ENCODE peak calls at places on chromosomes 12 and 14, in four cellular contexts. One of them, this sample, is unnamed. For H4K20me1, the result is how much of the 10 kb centered on the place peaks cover.

GRCh38 chr14:31927348-31927826 is 149.7 kb upstream of the ARHGAP5 start:
- DNase-seq in astrocyte: peak
- DNase-seq in OCI-LY7: no peak
- DNase-seq in endothelial cell of umbilical vein: peak
- DNase-seq in this sample: peak

GRCh38 chr12:81759215-81759991 is at the start of gene PPFIA2:
- DNase-seq in astrocyte: peak
- DNase-seq in OCI-LY7: no peak
- DNase-seq in endothelial cell of umbilical vein: no peak
- DNase-seq in this sample: no peak

GRCh38 chr14:104734991-104735779 is 11.2 kb downstream of the ADSS1 start:
- DNase-seq in astrocyte: no peak
- DNase-seq in OCI-LY7: no peak
- DNase-seq in endothelial cell of umbilical vein: no peak
- DNase-seq in this sample: no peak

GRCh38 chr14:60163741-60164140 is 1.5 kb downstream of the DHRS7 start:
- DNase-seq in astrocyte: no peak
- DNase-seq in OCI-LY7: no peak
- DNase-seq in endothelial cell of umbilical vein: no peak
- DNase-seq in this sample: no peak

GRCh38 chr12:18158774-18159557 is 69.0 kb upstream of the RERGL start:
- DNase-seq in astrocyte: no peak
- DNase-seq in OCI-LY7: peak
- DNase-seq in endothelial cell of umbilical vein: peak
- DNase-seq in this sample: peak

GRCh38 chr12:118645219-118645618 is 268.9 kb downstream of the SUDS3 start:
- DNase-seq in astrocyte: no peak
- DNase-seq in OCI-LY7: peak
- DNase-seq in endothelial cell of umbilical vein: no peak
- DNase-seq in this sample: peak

GRCh38 chr14:42095155-42095554 is 488.5 kb downstream of the LRFN5 start:
- DNase-seq in astrocyte: no peak
- DNase-seq in OCI-LY7: no peak
- DNase-seq in endothelial cell of umbilical vein: no peak
- DNase-seq in this sample: peak

GRCh38 chr12:6235906-6236640 is 35.9 kb downstream of the CD9 start:
- DNase-seq in astrocyte: no peak
- DNase-seq in OCI-LY7: no peak
- DNase-seq in endothelial cell of umbilical vein: no peak
- DNase-seq in this sample: no peak

GRCh38 chr12:91052021-91052420 is 5.8 kb downstream of the KERA start:
- DNase-seq in astrocyte: no peak
- DNase-seq in OCI-LY7: no peak
- DNase-seq in endothelial cell of umbilical vein: no peak
- DNase-seq in this sample: no peak

GRCh38 chr12:4630262-4630661 is 18.6 kb downstream of the AKAP3 start:
- DNase-seq in astrocyte: no peak
- DNase-seq in OCI-LY7: no peak
- DNase-seq in endothelial cell of umbilical vein: no peak
- DNase-seq in this sample: no peak

GRCh38 chr12:6647083-6647604 is at the start of gene ACRBP:
- DNase-seq in astrocyte: peak
- DNase-seq in OCI-LY7: peak
- DNase-seq in endothelial cell of umbilical vein: peak
- DNase-seq in this sample: no peak

GRCh38 chr12:990308-990648 is 745 bp upstream of the ERC1 start:
- DNase-seq in astrocyte: peak
- DNase-seq in OCI-LY7: peak
- DNase-seq in endothelial cell of umbilical vein: no peak
- DNase-seq in this sample: peak

GRCh38 chr12:106090586-106091411 is 48.0 kb downstream of the NUAK1 start:
- DNase-seq in astrocyte: peak
- DNase-seq in OCI-LY7: no peak
- DNase-seq in endothelial cell of umbilical vein: peak
- DNase-seq in this sample: peak

GRCh38 chr14:80390911-80391310 is 179.6 kb upstream of the DIO2 start:
- DNase-seq in astrocyte: peak
- DNase-seq in OCI-LY7: no peak
- DNase-seq in endothelial cell of umbilical vein: peak
- DNase-seq in this sample: peak

GRCh38 chr14:64942531-64943111 is at the start of gene GPX2:
- DNase-seq in astrocyte: no peak
- DNase-seq in OCI-LY7: no peak
- DNase-seq in endothelial cell of umbilical vein: no peak
- DNase-seq in this sample: peak

GRCh38 chr12:9919443-9919842 is 12.7 kb downstream of the CLEC2A start:
- DNase-seq in astrocyte: no peak
- DNase-seq in OCI-LY7: no peak
- DNase-seq in endothelial cell of umbilical vein: no peak
- DNase-seq in this sample: no peak

GRCh38 chr14:35229495-35230089 is 62.6 kb upstream of the PSMA6 start:
- DNase-seq in astrocyte: no peak
- DNase-seq in OCI-LY7: peak
- DNase-seq in endothelial cell of umbilical vein: peak
- DNase-seq in this sample: peak

GRCh38 chr12:212799-213526 is 994 bp downstream of the SLC6A12 start:
- DNase-seq in astrocyte: no peak
- DNase-seq in OCI-LY7: no peak
- DNase-seq in endothelial cell of umbilical vein: no peak
- DNase-seq in this sample: no peak

GRCh38 chr12:50620050-50620974 is 115.5 kb downstream of the DIP2B start:
- DNase-seq in astrocyte: peak
- DNase-seq in OCI-LY7: no peak
- DNase-seq in endothelial cell of umbilical vein: no peak
- DNase-seq in this sample: peak

GRCh38 chr14:23402296-23403138 is 5.6 kb downstream of the MYH6 start:
- DNase-seq in astrocyte: no peak
- DNase-seq in OCI-LY7: no peak
- DNase-seq in endothelial cell of umbilical vein: no peak
- DNase-seq in this sample: no peak

GRCh38 chr14:80223696-80224465 is 12.6 kb upstream of the DIO2 start:
- DNase-seq in astrocyte: peak
- DNase-seq in OCI-LY7: no peak
- DNase-seq in endothelial cell of umbilical vein: no peak
- DNase-seq in this sample: no peak

GRCh38 chr12:66035289-66035961 is 95.1 kb downstream of the LLPH start:
- DNase-seq in astrocyte: peak
- DNase-seq in OCI-LY7: peak
- DNase-seq in endothelial cell of umbilical vein: peak
- DNase-seq in this sample: peak

GRCh38 chr12:19461986-19462385 is 22.7 kb downstream of the AEBP2 start:
- DNase-seq in astrocyte: no peak
- DNase-seq in OCI-LY7: no peak
- DNase-seq in endothelial cell of umbilical vein: no peak
- DNase-seq in this sample: no peak

GRCh38 chr12:19462441-19462840 is 23.1 kb downstream of the AEBP2 start:
- DNase-seq in astrocyte: no peak
- DNase-seq in OCI-LY7: no peak
- DNase-seq in endothelial cell of umbilical vein: peak
- DNase-seq in this sample: no peak

GRCh38 chr12:19465711-19466110 is 26.4 kb downstream of the AEBP2 start:
- DNase-seq in astrocyte: no peak
- DNase-seq in OCI-LY7: no peak
- DNase-seq in endothelial cell of umbilical vein: no peak
- DNase-seq in this sample: no peak
- H4K20me1 ChIP-seq in astrocyte: under half
- H4K20me1 ChIP-seq in OCI-LY7: under half
- H4K20me1 ChIP-seq in endothelial cell of umbilical vein: under half
- H4K20me1 ChIP-seq in this sample: under half

GRCh38 chr14:56172074-56172473 is 53.9 kb downstream of the PELI2 start:
- DNase-seq in astrocyte: no peak
- DNase-seq in OCI-LY7: no peak
- DNase-seq in endothelial cell of umbilical vein: no peak
- DNase-seq in this sample: no peak

GRCh38 chr14:56172571-56172971 is 54.4 kb downstream of the PELI2 start:
- DNase-seq in astrocyte: peak
- DNase-seq in OCI-LY7: no peak
- DNase-seq in endothelial cell of umbilical vein: peak
- DNase-seq in this sample: peak

GRCh38 chr14:56170877-56171422 is 52.7 kb downstream of the PELI2 start:
- DNase-seq in astrocyte: no peak
- DNase-seq in OCI-LY7: no peak
- DNase-seq in endothelial cell of umbilical vein: no peak
- DNase-seq in this sample: no peak

GRCh38 chr14:56168007-56168616 is 49.9 kb downstream of the PELI2 start:
- DNase-seq in astrocyte: no peak
- DNase-seq in OCI-LY7: no peak
- DNase-seq in endothelial cell of umbilical vein: no peak
- DNase-seq in this sample: no peak

DNA sequence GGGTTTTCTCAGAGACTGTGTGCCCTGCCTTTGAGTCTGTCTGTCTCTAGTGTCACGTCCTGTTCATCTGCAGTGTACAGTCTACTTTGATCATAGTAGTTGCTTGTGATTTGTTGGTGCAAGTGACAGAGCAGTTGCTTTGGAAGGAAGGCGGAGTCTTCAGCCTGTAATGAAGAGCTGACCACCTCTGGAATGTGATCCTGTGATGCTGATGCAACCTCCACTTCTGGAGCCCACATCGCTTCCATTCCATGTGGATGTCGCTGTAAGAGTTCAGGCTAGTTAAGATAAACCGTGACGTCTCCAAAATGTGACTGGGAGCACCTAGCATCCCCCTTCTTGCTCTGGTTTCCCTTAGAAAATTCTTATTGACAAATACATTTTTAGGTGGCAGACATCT is 51.8 kb downstream of the PELI2 start:
- DNase-seq in astrocyte: peak
- DNase-seq in OCI-LY7: no peak
- DNase-seq in endothelial cell of umbilical vein: no peak
- DNase-seq in this sample: no peak
- H4K20me1 ChIP-seq in astrocyte: under half
- H4K20me1 ChIP-seq in OCI-LY7: under half
- H4K20me1 ChIP-seq in endothelial cell of umbilical vein: under half
- H4K20me1 ChIP-seq in this sample: under half

DNA sequence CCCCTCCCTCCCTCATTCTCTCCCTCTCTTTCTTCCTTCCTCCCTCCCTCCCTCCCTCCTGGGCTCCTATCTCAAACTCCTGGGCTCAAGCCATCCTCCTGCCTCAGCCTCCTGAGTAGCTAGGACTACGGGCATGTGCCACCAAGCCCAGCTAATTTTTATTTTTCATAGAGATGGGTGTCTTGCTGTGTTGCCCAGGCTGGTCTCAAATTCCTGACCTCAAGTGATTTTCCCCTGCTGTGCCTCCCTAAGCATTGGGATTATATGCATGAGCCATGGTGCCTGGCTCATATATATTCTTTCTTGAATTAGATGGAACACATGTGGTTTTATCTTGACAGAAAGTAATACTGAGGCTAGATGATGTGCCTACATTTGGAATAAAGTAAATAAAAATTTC is 14.2 kb downstream of the PAPOLA start:
- DNase-seq in astrocyte: no peak
- DNase-seq in OCI-LY7: no peak
- DNase-seq in endothelial cell of umbilical vein: no peak
- DNase-seq in this sample: no peak
- H4K20me1 ChIP-seq in astrocyte: half or more
- H4K20me1 ChIP-seq in OCI-LY7: half or more
- H4K20me1 ChIP-seq in endothelial cell of umbilical vein: under half
- H4K20me1 ChIP-seq in this sample: half or more

GRCh38 chr12:45962553-45963325 is 27.6 kb downstream of the SCAF11 start:
- DNase-seq in astrocyte: no peak
- DNase-seq in OCI-LY7: no peak
- DNase-seq in endothelial cell of umbilical vein: peak
- DNase-seq in this sample: no peak

GRCh38 chr12:45959728-45960127 is 30.6 kb downstream of the SCAF11 start:
- DNase-seq in astrocyte: no peak
- DNase-seq in OCI-LY7: no peak
- DNase-seq in endothelial cell of umbilical vein: no peak
- DNase-seq in this sample: no peak

GRCh38 chr12:45959025-45959424 is 31.3 kb downstream of the SCAF11 start:
- DNase-seq in astrocyte: no peak
- DNase-seq in OCI-LY7: no peak
- DNase-seq in endothelial cell of umbilical vein: no peak
- DNase-seq in this sample: no peak
- H4K20me1 ChIP-seq in astrocyte: under half
- H4K20me1 ChIP-seq in OCI-LY7: under half
- H4K20me1 ChIP-seq in endothelial cell of umbilical vein: under half
- H4K20me1 ChIP-seq in this sample: under half

DNA sequence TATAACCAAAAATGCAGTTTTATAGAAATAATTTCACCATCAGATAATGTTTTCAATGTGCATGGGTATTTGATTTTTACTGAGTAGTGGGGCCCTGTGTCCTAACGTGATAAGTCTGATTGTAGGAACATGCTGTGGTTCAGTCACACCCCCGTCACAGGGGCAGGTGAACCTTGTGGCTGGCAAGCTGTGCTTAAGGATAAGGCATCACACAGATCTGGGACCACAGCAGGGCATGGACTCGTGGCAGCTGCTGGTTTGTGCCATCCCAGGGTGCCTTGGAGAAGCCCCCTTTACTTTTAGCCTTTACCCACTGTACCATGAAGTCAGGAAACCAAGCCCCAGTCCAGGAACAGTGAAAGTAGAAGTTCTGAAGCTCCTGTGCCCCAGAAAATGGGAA is 16.7 kb downstream of the CCNK start:
- DNase-seq in astrocyte: no peak
- DNase-seq in OCI-LY7: no peak
- DNase-seq in endothelial cell of umbilical vein: no peak
- DNase-seq in this sample: no peak
- H4K20me1 ChIP-seq in astrocyte: half or more
- H4K20me1 ChIP-seq in OCI-LY7: under half
- H4K20me1 ChIP-seq in endothelial cell of umbilical vein: under half
- H4K20me1 ChIP-seq in this sample: under half

GRCh38 chr12:108671110-108671509 is 37.4 kb upstream of the SELPLG start:
- DNase-seq in astrocyte: no peak
- DNase-seq in OCI-LY7: no peak
- DNase-seq in endothelial cell of umbilical vein: no peak
- DNase-seq in this sample: no peak

GRCh38 chr12:108667349-108667748 is 33.7 kb upstream of the SELPLG start:
- DNase-seq in astrocyte: no peak
- DNase-seq in OCI-LY7: peak
- DNase-seq in endothelial cell of umbilical vein: no peak
- DNase-seq in this sample: no peak

GRCh38 chr12:108668532-108668931 is 34.8 kb upstream of the SELPLG start:
- DNase-seq in astrocyte: no peak
- DNase-seq in OCI-LY7: no peak
- DNase-seq in endothelial cell of umbilical vein: no peak
- DNase-seq in this sample: no peak

GRCh38 chr12:108672054-108672453 is 38.4 kb upstream of the SELPLG start:
- DNase-seq in astrocyte: no peak
- DNase-seq in OCI-LY7: no peak
- DNase-seq in endothelial cell of umbilical vein: no peak
- DNase-seq in this sample: no peak

GRCh38 chr12:108670066-108670631 is 36.5 kb upstream of the SELPLG start:
- DNase-seq in astrocyte: no peak
- DNase-seq in OCI-LY7: no peak
- DNase-seq in endothelial cell of umbilical vein: no peak
- DNase-seq in this sample: no peak
- H4K20me1 ChIP-seq in astrocyte: half or more
- H4K20me1 ChIP-seq in OCI-LY7: under half
- H4K20me1 ChIP-seq in endothelial cell of umbilical vein: under half
- H4K20me1 ChIP-seq in this sample: under half

DNA sequence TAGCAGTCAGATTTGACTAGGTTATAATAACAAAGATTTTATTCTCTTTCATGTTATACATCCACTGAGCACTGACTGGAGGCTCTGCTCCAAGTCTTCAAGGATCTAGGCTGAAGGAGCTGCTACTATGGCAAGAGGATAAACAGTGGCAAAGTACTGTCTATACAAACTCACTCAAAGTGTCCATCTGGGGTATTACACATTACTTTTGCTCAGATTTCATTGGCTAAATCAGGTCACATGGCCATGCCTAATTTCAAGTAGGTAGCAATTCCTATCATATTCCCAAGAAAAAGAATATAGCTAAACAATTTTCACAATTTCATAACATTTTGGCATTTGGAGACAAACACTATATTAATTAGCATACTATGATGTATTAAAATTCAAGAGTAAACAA is 40.9 kb downstream of the CDK17 start:
- DNase-seq in astrocyte: no peak
- DNase-seq in OCI-LY7: no peak
- DNase-seq in endothelial cell of umbilical vein: no peak
- DNase-seq in this sample: peak
- H4K20me1 ChIP-seq in astrocyte: half or more
- H4K20me1 ChIP-seq in OCI-LY7: under half
- H4K20me1 ChIP-seq in endothelial cell of umbilical vein: under half
- H4K20me1 ChIP-seq in this sample: under half